ENCODE peak calls at places on chromosomes 11 and 22, in seven cellular contexts. F is spleen; Y is glutamatergic neuron; N is amygdala; Z is activated T-helper 1 cell treated with anti-CD3 and anti-CD28 coated beads, Interleukin-2, amount 50 U/mL, for 16 hours; O is endothelial cell; K is Right ventricle myocardium superior. J is an unnamed sample.

GRCh38 chr22:32589007-32589406 is 114.4 kb downstream of the FBXO7 start:
- DNase-seq in F (no peak), Y (no peak), N (no peak), Z (no peak), O (no peak), K (no peak), J (no peak)

GRCh38 chr11:518463-519202 is 11.6 kb upstream of the RNH1 start:
- DNase-seq in F (peak), Y (peak), N (no peak), Z (peak), O (peak), K (peak), J (peak)

GRCh38 chr11:121095561-121095960 is 5.5 kb upstream of the TECTA start:
- DNase-seq in F (no peak), Y (no peak), N (no peak), Z (no peak), O (no peak), K (no peak), J (no peak)

GRCh38 chr11:71251159-71251721 is 1.1 kb downstream of the SHANK2 start:
- DNase-seq in F (no peak), Y (no peak), N (no peak), Z (no peak), O (peak), K (no peak), J (no peak)

GRCh38 chr22:35064664-35065063 is 1.3 kb upstream of the ISX start:
- DNase-seq in F (no peak), Y (no peak), N (no peak), Z (no peak), O (no peak), K (no peak), J (peak)

GRCh38 chr22:28773461-28773867 is 969 bp downstream of the CCDC117 start:
- DNase-seq in F (no peak), Y (no peak), N (no peak), Z (no peak), O (no peak), K (no peak), J (no peak)

GRCh38 chr22:22342697-22343602 is 98.4 kb downstream of the VPREB1 start:
- DNase-seq in F (peak), Y (peak), N (no peak), Z (peak), O (peak), K (peak), J (peak)

GRCh38 chr11:46725338-46726205 is 6.6 kb downstream of the F2 start:
- DNase-seq in F (peak), Y (no peak), N (no peak), Z (no peak), O (no peak), K (no peak), J (no peak)

GRCh38 chr11:72573380-72573949 is 100.8 kb downstream of the PDE2A start:
- DNase-seq in F (peak), Y (peak), N (no peak), Z (no peak), O (peak), K (no peak), J (no peak)

GRCh38 chr11:74683279-74683871 is 47.9 kb downstream of the CHRDL2 start:
- DNase-seq in F (peak), Y (peak), N (peak), Z (no peak), O (peak), K (peak), J (no peak)

GRCh38 chr22:31083923-31084810 is 3.0 kb downstream of the SMTN start:
- DNase-seq in F (peak), Y (no peak), N (no peak), Z (no peak), O (no peak), K (no peak), J (no peak)

GRCh38 chr11:11149671-11150459 is 203.2 kb downstream of the CSNK2A3 start:
- DNase-seq in F (no peak), Y (no peak), N (no peak), Z (no peak), O (no peak), K (no peak), J (no peak)

GRCh38 chr22:50581950-50582561 is 593 bp downstream of the CHKB start:
- DNase-seq in F (no peak), Y (no peak), N (no peak), Z (no peak), O (no peak), K (no peak), J (no peak)

GRCh38 chr11:86440305-86440716 is 65.6 kb downstream of the CCDC81 start:
- DNase-seq in F (no peak), Y (no peak), N (no peak), Z (no peak), O (no peak), K (peak), J (no peak)

GRCh38 chr11:134657631-134658030 is 245.6 kb upstream of the B3GAT1 start:
- DNase-seq in F (no peak), Y (no peak), N (no peak), Z (no peak), O (no peak), K (no peak), J (no peak)

GRCh38 chr22:31950226-31950625 is 5.9 kb downstream of the YWHAH start:
- DNase-seq in F (peak), Y (no peak), N (no peak), Z (no peak), O (no peak), K (no peak), J (no peak)

GRCh38 chr11:101129203-101129943 is at the start of gene PGR:
- DNase-seq in F (no peak), Y (peak), N (no peak), Z (no peak), O (peak), K (peak), J (no peak)

GRCh38 chr11:1917523-1918435 is 1.7 kb upstream of the TNNT3 start:
- DNase-seq in F (peak), Y (no peak), N (no peak), Z (no peak), O (no peak), K (peak), J (no peak)

GRCh38 chr22:38413085-38414008 is 41.7 kb downstream of the KCNJ4 start:
- DNase-seq in F (peak), Y (peak), N (no peak), Z (no peak), O (no peak), K (peak), J (no peak)

GRCh38 chr11:19574916-19575315 is 137.7 kb upstream of the NAV2 start:
- DNase-seq in F (no peak), Y (no peak), N (no peak), Z (no peak), O (no peak), K (no peak), J (no peak)

GRCh38 chr11:77672276-77672675 is 34.7 kb upstream of the CLNS1A start:
- DNase-seq in F (no peak), Y (no peak), N (no peak), Z (no peak), O (no peak), K (no peak), J (no peak)

GRCh38 chr11:75403983-75404658 is 4.8 kb downstream of the RPS3 start:
- DNase-seq in F (peak), Y (no peak), N (no peak), Z (no peak), O (no peak), K (no peak), J (no peak)

GRCh38 chr11:121374286-121374985 is 77.7 kb upstream of the SORL1 start:
- DNase-seq in F (no peak), Y (no peak), N (no peak), Z (no peak), O (no peak), K (no peak), J (no peak)

GRCh38 chr22:50703726-50704509 is 31.3 kb downstream of the SHANK3 start:
- DNase-seq in F (peak), Y (peak), N (no peak), Z (no peak), O (no peak), K (peak), J (no peak)

GRCh38 chr11:114330373-114330772 is 34.2 kb downstream of the NNMT start:
- DNase-seq in F (no peak), Y (no peak), N (no peak), Z (no peak), O (no peak), K (no peak), J (no peak)

GRCh38 chr11:77267910-77268309 is 33.6 kb downstream of the GDPD4 start:
- DNase-seq in F (no peak), Y (no peak), N (no peak), Z (no peak), O (no peak), K (no peak), J (no peak)

GRCh38 chr11:111097191-111097590 is 148.3 kb upstream of the POU2AF2 start:
- DNase-seq in F (no peak), Y (no peak), N (no peak), Z (no peak), O (no peak), K (peak), J (no peak)

GRCh38 chr11:96257972-96258951 is 84.7 kb downstream of the MAML2 start:
- DNase-seq in F (no peak), Y (no peak), N (no peak), Z (no peak), O (no peak), K (no peak), J (no peak)

GRCh38 chr11:9330387-9331384 is 16.3 kb upstream of the TMEM41B start:
- DNase-seq in F (no peak), Y (peak), N (no peak), Z (no peak), O (no peak), K (no peak), J (no peak)

GRCh38 chr22:43553451-43554258 is 141.8 kb downstream of the MPPED1 start:
- DNase-seq in F (no peak), Y (no peak), N (no peak), Z (no peak), O (no peak), K (no peak), J (no peak)

J was measured in epithelial cell of prostate.